ENCODE peak calls at places on chromosomes 13 and 19, in ten cellular contexts. One of them, this sample, is unnamed.
A peak's percentile ranks its signal among the peaks of the same experiment; 100 is the strongest.

GRCh38 chr13:30235206-30235605 is 72.1 kb downstream of the KATNAL1 start:
- DNase-seq in cardiac muscle cell: no peak
- DNase-seq in IMR-90: no peak
- DNase-seq in spleen: no peak
- DNase-seq in K562: no peak
- DNase-seq in mammary epithelial cell: no peak
- DNase-seq in pancreas: no peak
- DNase-seq in upper lobe of right lung: no peak
- DNase-seq in NCI-H1092 treated with DMSO at 0.1 percent for 48 hours: no peak
- DNase-seq in activated naive CD4-positive, alpha-beta T cell treated with anti-CD3 and anti-CD28 coated beads for 36 hours: no peak
- DNase-seq in this sample: no peak

GRCh38 chr13:62706035-62706434 is 1290.4 kb upstream of the PCDH20 start:
- DNase-seq in pancreas: no peak
- DNase-seq in activated naive CD4-positive, alpha-beta T cell treated with anti-CD3 and anti-CD28 coated beads for 36 hours: no peak
- DNase-seq in K562: no peak
- DNase-seq in mammary epithelial cell: no peak
- DNase-seq in upper lobe of right lung: no peak
- DNase-seq in IMR-90: peak; percentile 25
- DNase-seq in cardiac muscle cell: no peak
- DNase-seq in NCI-H1092 treated with DMSO at 0.1 percent for 48 hours: no peak
- DNase-seq in spleen: no peak
- DNase-seq in this sample: no peak

GRCh38 chr13:98517576-98518310 is 59.2 kb downstream of the STK24 start:
- DNase-seq in upper lobe of right lung: no peak
- DNase-seq in mammary epithelial cell: no peak
- DNase-seq in cardiac muscle cell: no peak
- DNase-seq in pancreas: no peak
- DNase-seq in spleen: no peak
- DNase-seq in NCI-H1092 treated with DMSO at 0.1 percent for 48 hours: no peak
- DNase-seq in IMR-90: no peak
- DNase-seq in K562: no peak
- DNase-seq in activated naive CD4-positive, alpha-beta T cell treated with anti-CD3 and anti-CD28 coated beads for 36 hours: peak; percentile 75
- DNase-seq in this sample: no peak

GRCh38 chr13:96925869-96926628 is 68.2 kb downstream of the OXGR1 start:
- DNase-seq in spleen: no peak
- DNase-seq in K562: no peak
- DNase-seq in pancreas: no peak
- DNase-seq in upper lobe of right lung: no peak
- DNase-seq in activated naive CD4-positive, alpha-beta T cell treated with anti-CD3 and anti-CD28 coated beads for 36 hours: no peak
- DNase-seq in IMR-90: no peak
- DNase-seq in NCI-H1092 treated with DMSO at 0.1 percent for 48 hours: peak; percentile 40
- DNase-seq in cardiac muscle cell: no peak
- DNase-seq in mammary epithelial cell: no peak
- DNase-seq in this sample: no peak

GRCh38 chr19:2239771-2240770 is 3.4 kb downstream of the SF3A2 start:
- DNase-seq in spleen: no peak
- DNase-seq in upper lobe of right lung: no peak
- DNase-seq in K562: peak; percentile 76
- DNase-seq in cardiac muscle cell: no peak
- DNase-seq in activated naive CD4-positive, alpha-beta T cell treated with anti-CD3 and anti-CD28 coated beads for 36 hours: peak; percentile 61
- DNase-seq in mammary epithelial cell: no peak
- DNase-seq in IMR-90: peak; percentile 48
- DNase-seq in NCI-H1092 treated with DMSO at 0.1 percent for 48 hours: no peak
- DNase-seq in pancreas: no peak
- DNase-seq in this sample: peak; percentile 28

GRCh38 chr19:9159891-9160290 is 18.9 kb upstream of the OR7D2 start:
- DNase-seq in spleen: no peak
- DNase-seq in activated naive CD4-positive, alpha-beta T cell treated with anti-CD3 and anti-CD28 coated beads for 36 hours: no peak
- DNase-seq in pancreas: no peak
- DNase-seq in NCI-H1092 treated with DMSO at 0.1 percent for 48 hours: no peak
- DNase-seq in K562: no peak
- DNase-seq in mammary epithelial cell: no peak
- DNase-seq in IMR-90: no peak
- DNase-seq in cardiac muscle cell: no peak
- DNase-seq in upper lobe of right lung: no peak
- DNase-seq in this sample: no peak

GRCh38 chr19:18551631-18552030 is 6.0 kb upstream of the KXD1 start:
- DNase-seq in upper lobe of right lung: no peak
- DNase-seq in IMR-90: no peak
- DNase-seq in NCI-H1092 treated with DMSO at 0.1 percent for 48 hours: no peak
- DNase-seq in pancreas: no peak
- DNase-seq in spleen: no peak
- DNase-seq in activated naive CD4-positive, alpha-beta T cell treated with anti-CD3 and anti-CD28 coated beads for 36 hours: no peak
- DNase-seq in cardiac muscle cell: no peak
- DNase-seq in K562: peak; percentile 17
- DNase-seq in mammary epithelial cell: no peak
- DNase-seq in this sample: no peak

GRCh38 chr13:34833562-34834182 is 108.4 kb upstream of the NBEA start:
- DNase-seq in NCI-H1092 treated with DMSO at 0.1 percent for 48 hours: no peak
- DNase-seq in activated naive CD4-positive, alpha-beta T cell treated with anti-CD3 and anti-CD28 coated beads for 36 hours: peak; percentile 6
- DNase-seq in pancreas: no peak
- DNase-seq in spleen: no peak
- DNase-seq in IMR-90: peak; percentile 2
- DNase-seq in cardiac muscle cell: no peak
- DNase-seq in upper lobe of right lung: no peak
- DNase-seq in K562: no peak
- DNase-seq in mammary epithelial cell: peak; percentile 17
- DNase-seq in this sample: no peak

GRCh38 chr13:99383946-99384345 is 76.7 kb upstream of the GPR183 start:
- DNase-seq in NCI-H1092 treated with DMSO at 0.1 percent for 48 hours: no peak
- DNase-seq in pancreas: no peak
- DNase-seq in cardiac muscle cell: no peak
- DNase-seq in upper lobe of right lung: no peak
- DNase-seq in K562: no peak
- DNase-seq in IMR-90: no peak
- DNase-seq in spleen: no peak
- DNase-seq in mammary epithelial cell: no peak
- DNase-seq in activated naive CD4-positive, alpha-beta T cell treated with anti-CD3 and anti-CD28 coated beads for 36 hours: no peak
- DNase-seq in this sample: no peak

GRCh38 chr13:111476197-111476596 is 155.8 kb downstream of the TEX29 start:
- DNase-seq in NCI-H1092 treated with DMSO at 0.1 percent for 48 hours: no peak
- DNase-seq in spleen: no peak
- DNase-seq in K562: no peak
- DNase-seq in mammary epithelial cell: no peak
- DNase-seq in cardiac muscle cell: no peak
- DNase-seq in pancreas: no peak
- DNase-seq in IMR-90: no peak
- DNase-seq in upper lobe of right lung: no peak
- DNase-seq in activated naive CD4-positive, alpha-beta T cell treated with anti-CD3 and anti-CD28 coated beads for 36 hours: no peak
- DNase-seq in this sample: no peak

GRCh38 chr19:38389101-38389925 is 816 bp downstream of the SPRED3 start:
- DNase-seq in spleen: no peak
- DNase-seq in IMR-90: peak; percentile 82
- DNase-seq in upper lobe of right lung: no peak
- DNase-seq in NCI-H1092 treated with DMSO at 0.1 percent for 48 hours: no peak
- DNase-seq in activated naive CD4-positive, alpha-beta T cell treated with anti-CD3 and anti-CD28 coated beads for 36 hours: no peak
- DNase-seq in cardiac muscle cell: peak; percentile 41
- DNase-seq in K562: no peak
- DNase-seq in mammary epithelial cell: peak; percentile 66
- DNase-seq in pancreas: no peak
- DNase-seq in this sample: peak; percentile 44

GRCh38 chr13:44300895-44301638 is 72.6 kb upstream of the SERP2 start:
- DNase-seq in mammary epithelial cell: peak; percentile 92
- DNase-seq in pancreas: no peak
- DNase-seq in cardiac muscle cell: peak; percentile 56
- DNase-seq in NCI-H1092 treated with DMSO at 0.1 percent for 48 hours: peak; percentile 84
- DNase-seq in spleen: no peak
- DNase-seq in activated naive CD4-positive, alpha-beta T cell treated with anti-CD3 and anti-CD28 coated beads for 36 hours: peak; percentile 72
- DNase-seq in upper lobe of right lung: no peak
- DNase-seq in IMR-90: peak; percentile 87
- DNase-seq in K562: no peak
- DNase-seq in this sample: no peak

GRCh38 chr13:28582225-28582891 is 76.6 kb upstream of the POMP start:
- DNase-seq in IMR-90: peak; percentile 53
- DNase-seq in activated naive CD4-positive, alpha-beta T cell treated with anti-CD3 and anti-CD28 coated beads for 36 hours: peak; percentile 61
- DNase-seq in NCI-H1092 treated with DMSO at 0.1 percent for 48 hours: no peak
- DNase-seq in K562: peak; percentile 74
- DNase-seq in upper lobe of right lung: no peak
- DNase-seq in spleen: no peak
- DNase-seq in pancreas: no peak
- DNase-seq in mammary epithelial cell: no peak
- DNase-seq in cardiac muscle cell: peak; percentile 23
- DNase-seq in this sample: peak; percentile 48

GRCh38 chr19:50365434-50366306 is at the start of gene NAPSA:
- DNase-seq in upper lobe of right lung: peak; percentile 79
- DNase-seq in NCI-H1092 treated with DMSO at 0.1 percent for 48 hours: no peak
- DNase-seq in cardiac muscle cell: no peak
- DNase-seq in K562: no peak
- DNase-seq in activated naive CD4-positive, alpha-beta T cell treated with anti-CD3 and anti-CD28 coated beads for 36 hours: peak; percentile 33
- DNase-seq in spleen: peak; percentile 76
- DNase-seq in pancreas: no peak
- DNase-seq in IMR-90: no peak
- DNase-seq in mammary epithelial cell: no peak
- DNase-seq in this sample: no peak